ENCODE peak calls at places on chromosome 22, in four cellular contexts. N is GM12865, S is uterus, Q is GM13977. X is an unnamed sample.

GRCh38 chr22:50303848-50304527 is 3.5 kb downstream of the PLXNB2 start:
- DNase-seq in N (no peak), S (peak; percentile 55), Q (no peak), X (no peak)

GRCh38 chr22:44325718-44326548 is 13.2 kb upstream of the SHISAL1 start:
- DNase-seq in N (no peak), S (no peak), Q (no peak), X (no peak)

GRCh38 chr22:49810363-49811013 is 17.2 kb downstream of the BRD1 start:
- DNase-seq in N (no peak), S (no peak), Q (no peak), X (no peak)

GRCh38 chr22:45082795-45083194 is 73.0 kb upstream of the PHF21B start:
- DNase-seq in N (no peak), S (no peak), Q (no peak), X (no peak)

GRCh38 chr22:40890881-40891280 is 29.0 kb upstream of the DNAJB7 start:
- DNase-seq in N (no peak), S (no peak), Q (no peak), X (no peak)

GRCh38 chr22:19463491-19464469 is 15.2 kb downstream of the UFD1 start:
- DNase-seq in N (no peak), S (no peak), Q (no peak), X (no peak)

GRCh38 chr22:45964372-45964771 is 12.6 kb downstream of the WNT7B start:
- DNase-seq in N (no peak), S (no peak), Q (no peak), X (no peak)

GRCh38 chr22:17780116-17780740 is 6.0 kb upstream of the BID start:
- DNase-seq in N (peak; percentile 43), S (no peak), Q (no peak), X (no peak)

GRCh38 chr22:47658182-47658581 is 895.7 kb downstream of the TBC1D22A start:
- DNase-seq in N (no peak), S (no peak), Q (no peak), X (no peak)